ENCODE peak calls at places on chromosomes 4 and X, in four cellular contexts. H is adipocyte, M is neural progenitor cell, Q is ovary. I is an unnamed sample.

GRCh38 chr4:77169496-77169895 is 12.5 kb downstream of the CCNG2 start:
- DNase-seq in H (peak), M (peak), Q (no peak), I (peak)

GRCh38 chrX:72307646-72308051 is 1.9 kb upstream of the CITED1 start:
- DNase-seq in H (no peak), M (peak), Q (no peak), I (no peak)

GRCh38 chr4:10007436-10007740 is 13.9 kb downstream of the SLC2A9 start:
- DNase-seq in H (no peak), M (no peak), Q (no peak), I (no peak)

GRCh38 chrX:38110231-38110630 is 103.9 kb downstream of the SYTL5 start:
- DNase-seq in H (no peak), M (no peak), Q (no peak), I (no peak)

GRCh38 chr4:75344915-75345314 is 169.3 kb downstream of the RCHY1 start:
- DNase-seq in H (peak), M (no peak), Q (no peak), I (peak)

GRCh38 chr4:126954537-126955291 is 678.0 kb upstream of the INTU start:
- DNase-seq in H (no peak), M (peak), Q (no peak), I (no peak)

GRCh38 chr4:138671606-138672084 is 343.9 kb upstream of the NOCT start:
- DNase-seq in H (no peak), M (no peak), Q (no peak), I (no peak)

GRCh38 chr4:92447265-92447905 is 143.6 kb downstream of the GRID2 start:
- DNase-seq in H (no peak), M (no peak), Q (no peak), I (no peak)

GRCh38 chr4:139633661-139634060 is 32.0 kb upstream of the MGST2 start:
- DNase-seq in H (peak), M (peak), Q (no peak), I (no peak)

GRCh38 chrX:7071390-7071789 is 76.1 kb upstream of the STS start:
- DNase-seq in H (no peak), M (no peak), Q (no peak), I (no peak)

GRCh38 chr4:72022553-72022952 is 9.2 kb upstream of the NPFFR2 start:
- DNase-seq in H (no peak), M (no peak), Q (no peak), I (no peak)

GRCh38 chr4:30719363-30720020 is 677 bp upstream of the PCDH7 start:
- DNase-seq in H (peak), M (peak), Q (peak), I (no peak)

GRCh38 chrX:106894392-106894909 is 8.7 kb downstream of the RIPPLY1 start:
- DNase-seq in H (peak), M (peak), Q (peak), I (no peak)

GRCh38 chr4:2786794-2787229 is 6.1 kb upstream of the SH3BP2 start:
- DNase-seq in H (no peak), M (no peak), Q (no peak), I (no peak)

GRCh38 chr4:10598829-10599228 is 85.7 kb downstream of the CLNK start:
- DNase-seq in H (no peak), M (no peak), Q (no peak), I (no peak)

GRCh38 chrX:47413179-47413594 is 42.8 kb downstream of the ZNF157 start:
- DNase-seq in H (no peak), M (no peak), Q (no peak), I (no peak)

GRCh38 chr4:173243917-173244658 is 75.5 kb downstream of the GALNT7 start:
- DNase-seq in H (no peak), M (no peak), Q (no peak), I (no peak)

GRCh38 chr4:151808120-151808529 is 47.3 kb upstream of the GATB start:
- DNase-seq in H (no peak), M (no peak), Q (no peak), I (no peak)

GRCh38 chr4:8747896-8748575 is 123.6 kb downstream of the HMX1 start:
- DNase-seq in H (no peak), M (no peak), Q (peak), I (no peak)

GRCh38 chr4:151322565-151322964 is 2.8 kb downstream of the SH3D19 start:
- DNase-seq in H (peak), M (no peak), Q (no peak), I (no peak)

GRCh38 chr4:87073570-87074470 is 139.0 kb downstream of the AFF1 start:
- DNase-seq in H (no peak), M (peak), Q (no peak), I (no peak)

GRCh38 chr4:167218022-167218608 is 16.2 kb downstream of the SPOCK3 start:
- DNase-seq in H (no peak), M (no peak), Q (no peak), I (no peak)

GRCh38 chrX:57286507-57287251 is at the start of gene FAAH2:
- DNase-seq in H (no peak), M (peak), Q (no peak), I (no peak)

GRCh38 chrX:69101655-69102251 is 63.5 kb downstream of the PJA1 start:
- DNase-seq in H (no peak), M (no peak), Q (no peak), I (no peak)

GRCh38 chrX:39381446-39381845 is 580.2 kb downstream of the MID1IP1 start:
- DNase-seq in H (no peak), M (peak), Q (peak), I (no peak)

GRCh38 chrX:71227370-71228062 is 4.5 kb downstream of the GJB1 start:
- DNase-seq in H (no peak), M (no peak), Q (no peak), I (no peak)

GRCh38 chrX:40816906-40817305 is 81.6 kb upstream of the MED14 start:
- DNase-seq in H (no peak), M (no peak), Q (no peak), I (no peak)

GRCh38 chr4:68304731-68305130 is 45.2 kb downstream of the YTHDC1 start:
- DNase-seq in H (no peak), M (no peak), Q (no peak), I (no peak)

GRCh38 chr4:99634742-99635360 is 22.8 kb downstream of the C4orf54 start:
- DNase-seq in H (no peak), M (no peak), Q (no peak), I (no peak)

GRCh38 chr4:11949355-11949754 is 520.7 kb upstream of the HS3ST1 start:
- DNase-seq in H (no peak), M (no peak), Q (no peak), I (no peak)

DNA sequence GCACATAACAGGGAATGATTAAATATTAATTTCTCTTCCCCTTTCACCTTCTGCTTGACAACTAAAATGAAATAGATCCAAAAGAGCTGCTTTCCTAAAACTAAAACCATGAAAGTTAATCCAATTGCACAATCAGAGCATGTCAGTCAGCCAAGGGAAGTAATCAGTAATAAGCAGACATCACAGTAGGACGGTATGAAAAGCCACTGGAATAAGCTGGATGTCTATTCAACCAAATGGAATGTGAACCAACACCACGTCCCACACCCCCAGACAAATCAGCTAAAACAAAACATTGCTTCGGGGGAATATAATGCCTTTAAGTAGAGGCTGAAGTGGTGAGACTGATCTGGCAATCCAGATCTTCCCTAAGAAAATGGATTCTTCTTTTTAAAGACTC is 859.4 kb upstream of the FTHL17 start:
- DNase-seq in H (peak), M (peak), Q (no peak), I (peak)
- H3K4me3 ChIP-seq in H (no peak), M (no peak), Q (no peak), I (no peak)

GRCh38 chrX:48806088-48806487 is 4.2 kb downstream of the HDAC6 start:
- DNase-seq in H (no peak), M (no peak), Q (no peak), I (no peak)

GRCh38 chrX:48802089-48802812 is 384 bp downstream of the HDAC6 start:
- DNase-seq in H (peak), M (peak), Q (peak), I (peak)

GRCh38 chrX:48800574-48801280 is 1.1 kb upstream of the HDAC6 start:
- DNase-seq in H (no peak), M (no peak), Q (no peak), I (no peak)

GRCh38 chrX:48801281-48802088 is at the start of gene HDAC6:
- DNase-seq in H (peak), M (peak), Q (peak), I (peak)

GRCh38 chrX:48802813-48803261 is 970 bp downstream of the HDAC6 start:
- DNase-seq in H (peak), M (peak), Q (no peak), I (no peak)
- H3K4me3 ChIP-seq in H (peak), M (peak), Q (peak), I (peak)

GRCh38 chr4:26030780-26031179 is 116.8 kb downstream of the SMIM20 start:
- DNase-seq in H (no peak), M (no peak), Q (no peak), I (no peak)
- H3K4me3 ChIP-seq in H (no peak), M (no peak), Q (no peak), I (no peak)

GRCh38 chr4:41538017-41538733 is at the start of gene LIMCH1:
- DNase-seq in H (no peak), M (peak), Q (peak), I (no peak)

GRCh38 chr4:41538887-41539498 is 1.0 kb downstream of the LIMCH1 start:
- DNase-seq in H (no peak), M (no peak), Q (no peak), I (no peak)

GRCh38 chr4:41541697-41542096 is 3.7 kb downstream of the LIMCH1 start:
- DNase-seq in H (peak), M (no peak), Q (no peak), I (no peak)

GRCh38 chr4:41540687-41541086 is 2.7 kb downstream of the LIMCH1 start:
- DNase-seq in H (no peak), M (no peak), Q (no peak), I (no peak)

GRCh38 chr4:41539711-41540110 is 1.8 kb downstream of the LIMCH1 start:
- DNase-seq in H (no peak), M (no peak), Q (no peak), I (no peak)
- H3K4me3 ChIP-seq in H (no peak), M (no peak), Q (no peak), I (no peak)

GRCh38 chr4:5708171-5708828 is at the start of gene EVC2:
- DNase-seq in H (peak), M (peak), Q (peak), I (peak)
- H3K4me3 ChIP-seq in H (peak), M (peak), Q (peak), I (peak)

DNA sequence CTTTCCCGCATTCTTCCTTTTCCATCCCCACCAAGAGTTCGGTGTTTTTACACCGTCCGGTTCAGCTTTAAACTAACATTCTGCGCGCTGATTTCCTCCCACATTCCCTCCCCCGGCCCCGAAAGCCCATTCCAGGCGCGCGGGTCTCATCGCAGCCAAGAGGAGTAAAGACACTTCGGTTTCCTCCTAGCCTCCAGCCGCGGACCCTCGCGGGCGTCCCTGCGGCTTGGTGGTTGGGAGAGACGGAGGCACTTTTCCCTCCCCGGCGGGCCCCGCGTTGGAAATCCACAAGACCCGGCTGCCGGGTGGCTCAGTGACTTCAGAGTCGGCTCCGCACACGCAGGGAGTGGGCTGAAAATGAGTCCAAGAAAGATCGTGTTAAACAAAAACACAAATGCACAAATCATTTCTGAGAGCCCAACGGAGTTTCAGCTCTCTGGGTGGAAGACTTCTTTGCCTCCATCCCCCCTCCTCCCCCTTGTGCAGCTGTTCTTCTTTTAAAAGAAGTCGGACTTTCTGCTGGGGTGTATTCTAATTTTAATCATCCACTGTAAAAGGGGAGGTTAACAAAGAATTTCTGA is 2.0 kb upstream of the ARX start:
- DNase-seq in H (no peak), M (peak), Q (peak), I (no peak)
- H3K4me3 ChIP-seq in H (no peak), M (peak), Q (peak), I (peak)

GRCh38 chrX:9379697-9380551 is 84.9 kb upstream of the TBL1X start:
- DNase-seq in H (peak), M (no peak), Q (no peak), I (no peak)
- H3K4me3 ChIP-seq in H (no peak), M (no peak), Q (no peak), I (no peak)

GRCh38 chr4:42148453-42148852 is 4.0 kb downstream of the BEND4 start:
- DNase-seq in H (no peak), M (no peak), Q (no peak), I (no peak)

GRCh38 chr4:42150653-42151567 is 1.5 kb downstream of the BEND4 start:
- DNase-seq in H (peak), M (peak), Q (no peak), I (no peak)

GRCh38 chr4:42149004-42149403 is 3.5 kb downstream of the BEND4 start:
- DNase-seq in H (no peak), M (no peak), Q (no peak), I (no peak)

GRCh38 chr4:42151568-42152506 is 618 bp downstream of the BEND4 start:
- DNase-seq in H (peak), M (peak), Q (no peak), I (no peak)

GRCh38 chr4:42152507-42153504 is at the start of gene BEND4:
- DNase-seq in H (peak), M (peak), Q (no peak), I (no peak)
- H3K4me3 ChIP-seq in H (peak), M (peak), Q (peak), I (peak)

DNA sequence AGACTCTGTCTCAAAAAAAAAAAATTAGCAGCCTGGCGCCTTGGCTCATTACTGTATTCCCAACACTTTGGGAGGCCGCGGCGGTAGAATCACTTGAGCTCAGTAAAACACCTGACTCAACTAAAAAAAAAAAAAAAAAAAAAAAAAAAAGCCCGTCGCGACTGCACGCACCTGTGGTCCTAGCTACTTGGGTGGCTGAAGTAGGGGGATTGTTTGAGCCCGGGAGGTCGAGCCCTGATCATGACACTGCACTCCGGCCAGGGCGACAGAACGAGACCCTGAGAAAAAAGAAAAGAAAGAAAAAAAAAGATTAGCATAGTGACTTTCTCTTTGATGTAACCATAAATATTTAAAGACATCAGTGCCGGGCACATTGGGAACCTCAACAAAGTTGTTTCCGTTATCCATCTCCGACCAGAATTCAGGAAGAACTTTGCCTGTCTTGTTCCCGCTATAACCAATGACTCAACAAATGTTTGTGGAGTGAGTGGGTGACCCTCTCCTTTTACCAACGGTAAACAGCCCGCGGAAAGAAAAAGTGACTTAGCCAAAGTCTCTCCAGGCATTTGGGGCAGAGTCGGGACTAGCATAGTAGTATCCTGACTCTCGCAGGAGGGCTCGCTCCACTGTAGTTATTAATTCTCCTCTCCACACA is 553 bp upstream of the MED28 start:
- DNase-seq in H (peak), M (peak), Q (no peak), I (peak)
- H3K4me3 ChIP-seq in H (peak), M (peak), Q (peak), I (peak)